ENCODE peak calls at places on chromosomes 13 and 19, in five cellular contexts. R is Kasumi-1; F is activated T-cell treated with anti-CD3 and anti-CD28 coated beads, Interleukin-2, amount 50 U/mL, for 1 hour; A is left kidney; U is right lobe of liver. G is an unnamed sample.

GRCh38 chr19:15195987-15196682 is 4.7 kb downstream of the NOTCH3 start:
- DNase-seq in U (no peak), F (peak), A (peak), R (no peak), G (no peak)

GRCh38 chr19:48999481-49000325 is 6.0 kb downstream of the RUVBL2 start:
- DNase-seq in R (peak), A (peak), F (peak), U (no peak), G (no peak)

GRCh38 chr19:16200038-16200775 is 2.5 kb downstream of the AP1M1 start:
- DNase-seq in U (peak), F (no peak), A (peak), R (peak), G (no peak)

GRCh38 chr19:3958836-3959765 is 11.8 kb downstream of the DAPK3 start:
- DNase-seq in F (no peak), U (no peak), A (no peak), R (no peak), G (no peak)

GRCh38 chr13:113849546-113849945 is 14.3 kb downstream of the GAS6 start:
- DNase-seq in U (no peak), F (no peak), R (no peak), A (no peak), G (no peak)

GRCh38 chr19:13398780-13399726 is 107.2 kb downstream of the CACNA1A start:
- DNase-seq in R (no peak), A (no peak), F (no peak), U (no peak), G (no peak)

GRCh38 chr13:30033681-30034447 is 183.4 kb upstream of the UBL3 start:
- DNase-seq in A (no peak), F (no peak), U (no peak), R (peak), G (no peak)

GRCh38 chr13:41196620-41197019 is 2.3 kb upstream of the KBTBD7 start:
- DNase-seq in U (no peak), A (no peak), F (no peak), R (peak), G (no peak)

GRCh38 chr13:44622259-44622658 is 46.1 kb upstream of the TSC22D1 start:
- DNase-seq in R (no peak), U (no peak), F (no peak), A (no peak), G (no peak)

GRCh38 chr13:91946498-91947070 is 548.2 kb downstream of the GPC5 start:
- DNase-seq in U (no peak), A (peak), F (no peak), R (peak), G (no peak)

GRCh38 chr19:45870798-45871197 is 6.7 kb downstream of the FOXA3 start:
- DNase-seq in A (no peak), R (no peak), F (no peak), U (no peak), G (no peak)

GRCh38 chr13:100473087-100473486 is 115.5 kb downstream of the GGACT start:
- DNase-seq in F (no peak), R (no peak), A (no peak), U (no peak), G (no peak)